ENCODE peak calls at places on chromosome 19, in five cellular contexts. N is mucosa of descending colon, S is cardiac fibroblast, W is fibroblast of lung, F is astrocyte. R is an unnamed sample.

GRCh38 chr19:55406869-55407624 is 541 bp downstream of the UBE2S start:
- DNase-seq in N (peak), S (peak), W (peak), F (no peak), R (peak)

GRCh38 chr19:17097593-17098126 is 22.1 kb downstream of the MYO9B start:
- DNase-seq in N (no peak), S (peak), W (peak), F (no peak), R (peak)

GRCh38 chr19:42563352-42564210 is 31.1 kb downstream of the CEACAM8 start:
- DNase-seq in N (no peak), S (peak), W (peak), F (peak), R (peak)

GRCh38 chr19:28468701-28469459 is 744.1 kb downstream of the UQCRFS1 start:
- DNase-seq in N (peak), S (peak), W (no peak), F (peak), R (peak)

GRCh38 chr19:41646589-41647204 is 19.8 kb upstream of the CEACAM4 start:
- DNase-seq in N (no peak), S (peak), W (no peak), F (no peak), R (peak)

GRCh38 chr19:7869910-7870511 is 4.2 kb downstream of the PRR36 start:
- DNase-seq in N (peak), S (peak), W (no peak), F (no peak), R (peak)

GRCh38 chr19:52941941-52942370 is 18.7 kb upstream of the ZNF888 start:
- DNase-seq in N (peak), S (peak), W (peak), F (no peak), R (peak)

GRCh38 chr19:14507704-14508246 is 10.4 kb downstream of the DNAJB1 start:
- DNase-seq in N (no peak), S (peak), W (peak), F (peak), R (peak)

GRCh38 chr19:14054721-14055120 is 7.2 kb downstream of the PALM3 start:
- DNase-seq in N (no peak), S (no peak), W (no peak), F (no peak), R (no peak)

GRCh38 chr19:29586401-29586800 is 19.7 kb upstream of the POP4 start:
- DNase-seq in N (no peak), S (no peak), W (no peak), F (no peak), R (peak)

GRCh38 chr19:54312436-54313362 is at the start of gene LILRA5:
- DNase-seq in N (no peak), S (no peak), W (no peak), F (no peak), R (no peak)

DNA sequence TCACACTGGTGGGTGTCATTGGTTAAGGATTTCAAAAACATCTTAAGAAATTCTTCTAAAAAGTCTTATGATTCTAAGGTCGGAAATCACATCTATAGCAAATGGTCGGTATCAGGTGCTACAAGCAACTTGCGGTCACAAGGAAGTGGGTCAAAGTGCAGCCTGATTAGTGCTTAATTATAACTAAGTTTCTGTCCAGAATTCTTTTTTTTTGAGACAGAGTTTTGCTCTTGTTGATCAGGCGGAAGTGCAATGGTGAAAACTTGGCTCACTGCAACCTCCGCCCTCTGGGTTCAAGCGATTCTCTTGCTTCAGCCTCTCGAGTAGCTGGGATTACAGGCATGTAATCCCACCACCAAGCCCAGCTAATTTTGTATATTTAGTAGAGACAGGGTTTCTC is 1.2 kb upstream of the GDF15 start:
- DNase-seq in N (no peak), S (no peak), W (no peak), F (no peak), R (no peak)
- H3K4me3 ChIP-seq in N (no peak), S (no peak), W (no peak), F (no peak), R (no peak)

GRCh38 chr19:58579473-58580142 is 6.5 kb upstream of the MZF1 start:
- DNase-seq in N (no peak), S (no peak), W (no peak), F (no peak), R (no peak)
- TF ChIP-seq CTCF in N (no peak), S (no peak), W (no peak), F (no peak), R (no peak)

DNA sequence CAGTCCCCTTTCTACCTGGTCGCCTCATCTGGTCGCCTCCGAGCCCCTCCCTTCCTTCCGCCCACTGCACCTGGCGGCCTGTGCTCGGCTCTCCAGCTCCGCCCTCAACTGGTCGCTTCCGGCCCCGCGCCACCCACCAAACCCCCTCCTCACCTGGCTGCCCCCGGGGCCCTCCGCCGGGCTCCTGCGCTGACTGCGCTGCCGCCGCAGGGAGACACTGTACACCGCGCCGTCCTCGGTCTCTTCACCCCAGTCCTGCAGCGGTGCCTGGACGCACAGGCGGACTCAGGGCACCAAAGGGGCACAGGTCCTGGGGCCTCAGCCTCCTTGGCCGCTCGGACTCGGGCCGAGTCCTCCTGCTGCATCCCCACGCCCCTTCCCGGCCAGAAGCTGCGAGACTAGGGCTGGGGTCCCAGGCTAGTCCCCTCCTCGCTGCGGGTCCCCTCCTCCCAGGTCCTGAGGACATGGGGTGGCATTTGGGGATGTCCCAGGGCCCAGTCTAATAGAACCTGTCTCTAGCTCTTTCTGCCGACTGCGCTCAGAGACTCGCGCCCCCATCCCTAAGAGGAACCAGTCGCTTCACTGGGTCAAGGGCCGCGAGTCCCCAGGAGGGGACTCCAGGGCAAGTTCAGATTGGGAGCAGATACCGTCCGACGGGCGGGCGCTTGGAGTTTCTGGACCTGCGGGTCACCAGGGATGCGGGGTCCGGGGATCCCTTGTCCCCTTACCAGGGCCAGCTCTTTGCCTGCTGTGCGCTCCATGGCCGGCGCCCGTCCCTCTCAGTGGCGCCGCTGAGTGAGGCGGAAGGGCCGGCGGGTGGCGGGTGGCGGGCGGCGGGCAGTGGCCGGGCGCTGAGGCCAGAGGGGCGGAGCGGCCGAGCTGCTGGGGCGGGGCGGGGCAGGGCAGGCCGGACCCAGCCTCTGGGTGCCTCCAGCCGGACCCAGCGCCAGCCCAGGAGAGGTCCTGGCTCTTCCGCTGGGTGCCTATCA is at the start of gene RGL3:
- DNase-seq in N (no peak), S (no peak), W (no peak), F (no peak), R (no peak)
- H3K4me3 ChIP-seq in N (no peak), S (peak), W (peak), F (no peak), R (no peak)

DNA sequence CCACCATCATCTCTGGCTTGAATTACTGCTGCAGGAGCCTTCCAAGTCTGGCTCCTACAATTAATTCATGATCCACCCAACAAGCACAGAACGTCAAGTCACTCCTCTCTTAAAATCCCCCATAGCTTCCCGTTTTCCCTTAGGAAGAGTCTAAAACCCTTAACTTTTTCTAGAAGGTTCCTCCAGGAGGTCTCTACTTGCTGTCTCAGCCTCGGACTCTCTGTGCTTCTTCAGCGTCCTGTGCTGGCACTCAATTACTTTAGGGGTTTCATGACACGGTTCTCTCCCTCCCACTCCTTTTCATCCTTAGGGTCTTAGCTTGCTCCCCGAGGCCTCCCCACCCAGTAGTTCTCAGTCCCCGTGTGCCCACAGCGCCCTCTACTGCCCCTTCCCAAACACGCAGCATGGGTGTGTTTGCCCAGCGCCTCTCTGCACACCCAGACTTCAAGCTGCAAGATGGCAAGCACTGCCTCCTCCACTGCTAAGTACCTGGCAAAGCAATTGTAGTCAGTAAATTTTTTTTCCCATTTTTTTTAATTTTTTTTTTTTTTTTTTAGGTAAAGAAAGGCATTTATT is 25.8 kb upstream of the MAP3K10 start:
- DNase-seq in N (no peak), S (peak), W (peak), F (no peak), R (peak)
- TF ChIP-seq CTCF in N (peak), S (peak), W (peak), F (peak), R (peak)

DNA sequence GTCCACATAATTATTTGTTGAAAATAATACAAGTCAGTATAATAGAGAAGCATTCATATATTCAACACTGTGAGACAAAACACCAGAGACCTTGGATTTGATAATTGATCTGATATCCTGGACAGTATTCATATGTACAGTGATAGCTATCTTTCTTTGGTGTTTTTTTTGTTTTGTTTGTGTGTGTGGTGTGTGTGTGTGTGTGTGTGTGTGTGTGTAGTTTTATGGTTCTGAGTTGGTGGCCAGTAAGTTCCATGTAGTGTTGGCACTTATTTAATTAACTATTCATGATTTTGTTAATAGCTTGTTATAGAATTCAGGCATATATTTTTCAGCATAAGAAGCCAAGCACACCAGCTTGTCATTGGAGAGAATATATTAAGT is 1.6 kb upstream of the ANGPTL6 start:
- DNase-seq in N (no peak), S (no peak), W (no peak), F (no peak), R (no peak)
- H3K4me3 ChIP-seq in N (no peak), S (no peak), W (no peak), F (no peak), R (no peak)

GRCh38 chr19:12669272-12670158 is 2.9 kb downstream of the WDR83 start:
- DNase-seq in N (peak), S (peak), W (peak), F (peak), R (peak)
- TF ChIP-seq CTCF in N (no peak), S (no peak), W (no peak), F (no peak), R (no peak)

GRCh38 chr19:3668331-3669133 is 31.7 kb downstream of the PIP5K1C start:
- DNase-seq in N (no peak), S (no peak), W (no peak), F (peak), R (peak)
- H3K4me3 ChIP-seq in N (no peak), S (no peak), W (no peak), F (no peak), R (no peak)

GRCh38 chr19:1457031-1457739 is 7.3 kb downstream of the APC2 start:
- DNase-seq in N (no peak), S (no peak), W (no peak), F (no peak), R (no peak)
- TF ChIP-seq CTCF in N (no peak), S (no peak), W (no peak), F (no peak), R (no peak)

GRCh38 chr19:40219721-40220276 is 1.6 kb upstream of the TTC9B start:
- DNase-seq in N (no peak), S (peak), W (peak), F (peak), R (peak)
- H3K4me3 ChIP-seq in N (no peak), S (no peak), W (peak), F (peak), R (peak)

R was measured in fibroblast of mammary gland.